ENCODE peak calls at places on chromosome 3, in five cellular contexts. P, D, H, Y and U are unnamed samples.

GRCh38 chr3:71658131-71658530 is 67.1 kb downstream of the EIF4E3 start:
- DNase-seq in P (peak; percentile 51), D (no peak), H (no peak), Y (no peak), U (no peak)

GRCh38 chr3:171239757-171240503 is 213.4 kb upstream of the SLC2A2 start:
- DNase-seq in P (no peak), D (no peak), H (no peak), Y (peak; percentile 31), U (no peak)

GRCh38 chr3:88641033-88641604 is 466.3 kb upstream of the EPHA3 start:
- DNase-seq in P (no peak), D (no peak), H (no peak), Y (no peak), U (no peak)

GRCh38 chr3:29313074-29313473 is 32.2 kb downstream of the RBMS3 start:
- DNase-seq in P (no peak), D (no peak), H (no peak), Y (no peak), U (no peak)

GRCh38 chr3:62529230-62529629 is 155.9 kb upstream of the FEZF2 start:
- DNase-seq in P (no peak), D (no peak), H (no peak), Y (peak; percentile 88), U (no peak)

GRCh38 chr3:43364494-43364893 is 78.2 kb downstream of the SNRK start:
- DNase-seq in P (no peak), D (no peak), H (no peak), Y (no peak), U (no peak)

GRCh38 chr3:194407423-194407822 is 8.4 kb upstream of the GP5 start:
- DNase-seq in P (no peak), D (peak; percentile 9), H (no peak), Y (no peak), U (no peak)

GRCh38 chr3:23710555-23710954 is 95.2 kb upstream of the UBE2E1 start:
- DNase-seq in P (peak; percentile 23), D (no peak), H (no peak), Y (peak; percentile 23), U (no peak)

GRCh38 chr3:58576716-58577115 is 475 bp downstream of the FAM107A start:
- DNase-seq in P (no peak), D (no peak), H (no peak), Y (no peak), U (no peak)

GRCh38 chr3:167938516-167938915 is 157.2 kb downstream of the GOLIM4 start:
- DNase-seq in P (no peak), D (no peak), H (no peak), Y (no peak), U (no peak)

GRCh38 chr3:134594236-134594825 is 56.5 kb downstream of the KY start:
- DNase-seq in P (no peak), D (no peak), H (no peak), Y (no peak), U (no peak)

GRCh38 chr3:34260991-34261365 is 462.5 kb downstream of the PDCD6IP start:
- DNase-seq in P (no peak), D (no peak), H (no peak), Y (no peak), U (no peak)

GRCh38 chr3:197802505-197803459 is 11.7 kb downstream of the LRCH3 start:
- DNase-seq in P (no peak), D (peak; percentile 36), H (no peak), Y (no peak), U (no peak)

GRCh38 chr3:150359381-150359780 is 48.7 kb upstream of the TSC22D2 start:
- DNase-seq in P (no peak), D (no peak), H (no peak), Y (no peak), U (no peak)

GRCh38 chr3:158768361-158768787 is 33.5 kb upstream of the MFSD1 start:
- DNase-seq in P (peak; percentile 76), D (peak; percentile 45), H (no peak), Y (peak; percentile 45), U (no peak)

GRCh38 chr3:186886202-186886820 is 43.8 kb downstream of the ADIPOQ start:
- DNase-seq in P (no peak), D (no peak), H (no peak), Y (no peak), U (no peak)

GRCh38 chr3:99931059-99931458 is 113.4 kb downstream of the CMSS1 start:
- DNase-seq in P (no peak), D (no peak), H (no peak), Y (no peak), U (no peak)

GRCh38 chr3:114841515-114841914 is 305.6 kb downstream of the ZBTB20 start:
- DNase-seq in P (no peak), D (no peak), H (no peak), Y (no peak), U (no peak)

GRCh38 chr3:170689218-170689874 is 103.5 kb upstream of the SLC7A14 start:
- DNase-seq in P (no peak), D (peak; percentile 92), H (no peak), Y (no peak), U (no peak)

GRCh38 chr3:195180490-195181106 is 90.4 kb downstream of the XXYLT1 start:
- DNase-seq in P (no peak), D (no peak), H (no peak), Y (no peak), U (no peak)

GRCh38 chr3:130386604-130387263 is 41.3 kb downstream of the COL6A5 start:
- DNase-seq in P (no peak), D (no peak), H (no peak), Y (no peak), U (no peak)

GRCh38 chr3:133894334-133895207 is 1.1 kb downstream of the RAB6B start:
- DNase-seq in P (no peak), D (no peak), H (no peak), Y (peak; percentile 31), U (no peak)

GRCh38 chr3:119834754-119835365 is 53.0 kb downstream of the NR1I2 start:
- DNase-seq in P (no peak), D (no peak), H (no peak), Y (no peak), U (no peak)

GRCh38 chr3:139307072-139307491 is 36.7 kb upstream of the MRPS22 start:
- DNase-seq in P (no peak), D (no peak), H (no peak), Y (no peak), U (no peak)

GRCh38 chr3:31035681-31036080 is 141.2 kb upstream of the GADL1 start:
- DNase-seq in P (no peak), D (no peak), H (no peak), Y (no peak), U (no peak)

GRCh38 chr3:46908294-46908985 is 30.9 kb downstream of the PTH1R start:
- DNase-seq in P (peak; percentile 44), D (peak; percentile 33), H (peak; percentile 55), Y (no peak), U (peak; percentile 69)
- TF ChIP-seq CTCF in P (no peak), D (peak; percentile 63), H (no peak), Y (no peak), U (peak; percentile 75)

DNA sequence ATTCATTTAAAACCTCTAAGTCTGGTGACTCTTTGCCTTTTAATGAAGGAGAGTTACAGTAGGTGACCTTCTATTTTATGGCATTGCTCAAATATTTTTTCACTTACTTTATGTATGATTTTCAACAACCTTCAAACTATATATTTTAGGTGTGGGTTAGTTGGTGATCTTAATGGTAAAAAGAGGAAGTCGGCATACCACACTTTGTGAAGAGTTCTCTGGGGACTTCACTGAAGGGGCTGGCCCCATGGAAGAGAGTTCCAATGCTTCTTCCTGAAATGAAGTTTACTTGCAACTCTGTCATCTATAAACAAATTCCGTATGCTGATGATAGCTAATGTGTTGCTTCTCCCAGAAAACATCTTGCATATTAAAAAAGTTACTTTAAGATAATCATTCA is 647.0 kb upstream of the SGO1 start:
- DNase-seq in P (no peak), D (no peak), H (no peak), Y (no peak), U (no peak)
- TF ChIP-seq CTCF in P (no peak), D (no peak), H (no peak), Y (no peak), U (no peak)

GRCh38 chr3:44862221-44862637 is 517 bp downstream of the TMEM42 start:
- DNase-seq in P (no peak), D (peak; percentile 7), H (no peak), Y (no peak), U (no peak)

GRCh38 chr3:44860117-44860516 is 1.6 kb upstream of the TMEM42 start:
- DNase-seq in P (no peak), D (no peak), H (no peak), Y (no peak), U (no peak)

GRCh38 chr3:44867421-44868111 is 5.9 kb downstream of the TMEM42 start:
- DNase-seq in P (no peak), D (no peak), H (no peak), Y (no peak), U (no peak)

GRCh38 chr3:44865272-44866005 is 3.7 kb downstream of the TMEM42 start:
- DNase-seq in P (no peak), D (no peak), H (no peak), Y (no peak), U (no peak)

GRCh38 chr3:44861412-44862220 is at the start of gene TMEM42:
- DNase-seq in P (peak; percentile 91), D (peak; percentile 80), H (peak; percentile 97), Y (peak; percentile 88), U (no peak)
- TF ChIP-seq CTCF in P (peak; percentile 21), D (no peak), H (no peak), Y (no peak), U (peak; percentile 63)

GRCh38 chr3:49906004-49906860 is 2.6 kb upstream of the MST1R start:
- DNase-seq in P (peak; percentile 32), D (peak; percentile 19), H (peak; percentile 82), Y (peak; percentile 49), U (no peak)
- TF ChIP-seq CTCF in P (peak; percentile 58), D (peak; percentile 80), H (peak; percentile 66), Y (peak; percentile 55), U (peak; percentile 88)

DNA sequence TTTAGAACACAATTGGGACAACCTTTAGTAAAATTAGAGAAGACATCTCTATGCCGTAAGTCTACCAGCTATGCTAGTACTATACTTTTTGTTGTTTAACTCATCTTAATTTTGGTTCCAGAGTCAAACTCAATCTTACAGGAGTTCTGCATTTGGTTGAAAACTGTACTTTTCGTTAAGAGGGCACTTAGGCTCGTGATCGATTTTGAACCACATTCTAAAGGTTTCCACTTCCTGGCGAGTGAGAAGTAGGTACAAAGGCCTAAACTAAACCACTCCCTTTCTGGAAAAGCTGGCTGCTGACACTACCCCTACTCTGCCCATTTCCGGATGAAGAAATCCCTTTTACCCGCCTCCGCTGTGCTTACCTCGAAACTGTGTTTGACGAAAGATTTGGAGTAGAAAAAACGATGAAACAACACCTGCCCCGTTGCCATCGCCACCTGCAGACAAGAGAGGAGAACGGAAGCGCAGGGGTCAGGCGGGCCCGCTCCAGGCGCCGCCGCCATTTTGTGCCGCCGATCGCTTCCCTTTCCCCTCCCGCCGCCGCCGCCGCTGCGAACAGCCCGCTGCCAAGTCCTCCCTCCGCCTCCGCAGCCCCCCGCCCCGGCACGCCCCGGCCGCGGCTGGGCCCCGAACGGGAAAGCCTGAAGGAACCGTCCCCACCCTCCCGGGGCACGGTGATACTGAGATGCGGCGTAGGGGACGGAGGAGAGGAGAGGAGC is 748 bp downstream of the CCNL1 start:
- DNase-seq in P (peak; percentile 71), D (no peak), H (peak; percentile 96), Y (peak; percentile 81), U (no peak)
- TF ChIP-seq CTCF in P (peak; percentile 15), D (peak; percentile 28), H (peak; percentile 48), Y (no peak), U (peak; percentile 56)